ENCODE peak calls at places on chromosome 18, in five cellular contexts. K is HEK293T, R is HepG2, W is H1, J is GM12878. A is an unnamed sample.

GRCh38 chr18:52228158-52228557 is 111.8 kb upstream of the DCC start:
- DNase-seq in J (no peak), R (no peak), W (no peak), K (no peak), A (peak)

GRCh38 chr18:24118750-24119577 is 19.9 kb upstream of the CABYR start:
- DNase-seq in W (peak), K (peak), J (peak), R (peak), A (peak)

GRCh38 chr18:50453014-50453680 is 78.3 kb downstream of the SKA1 start:
- DNase-seq in W (no peak), K (no peak), J (no peak), R (no peak), A (no peak)

GRCh38 chr18:24033644-24034412 is 19.3 kb downstream of the TTC39C start:
- DNase-seq in R (peak), K (no peak), W (no peak), J (no peak), A (no peak)

GRCh38 chr18:21241224-21242131 is 554 bp upstream of the GREB1L start:
- DNase-seq in W (peak), R (no peak), K (peak), J (no peak), A (no peak)

GRCh38 chr18:55346961-55347740 is 240.8 kb downstream of the TCF4 start:
- DNase-seq in W (no peak), R (no peak), K (no peak), J (no peak), A (no peak)

GRCh38 chr18:9613550-9614400 is 584 bp downstream of the PPP4R1 start:
- DNase-seq in W (peak), J (no peak), R (peak), K (peak), A (no peak)

GRCh38 chr18:55097406-55098170 is 138.3 kb upstream of the CCDC68 start:
- DNase-seq in W (no peak), R (no peak), J (no peak), K (peak), A (no peak)

DNA sequence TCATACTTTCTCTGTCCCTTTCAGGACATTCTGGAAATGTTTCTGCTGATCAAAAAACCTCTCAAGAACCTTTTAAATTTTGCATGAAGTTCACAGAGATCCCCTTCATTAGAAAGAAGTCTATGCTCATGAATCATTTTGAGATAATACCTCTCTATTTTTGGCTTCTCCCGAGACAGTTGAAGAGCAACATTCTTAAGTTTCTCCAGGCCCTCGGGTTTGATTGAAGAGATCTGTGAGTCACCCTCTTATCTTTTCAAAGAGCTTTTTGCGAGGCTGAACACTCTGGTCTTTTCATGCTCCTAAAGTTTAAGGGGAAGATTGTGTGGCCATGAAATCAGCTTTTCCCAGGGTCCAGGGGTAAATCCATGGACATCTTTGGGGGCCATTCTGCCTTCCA is 354.2 kb downstream of the FBXO15 start:
- DNase-seq in J (no peak), W (no peak), K (no peak), R (no peak), A (no peak)
- TF ChIP-seq SUZ12 in J (no peak), W (no peak), K (no peak), R (no peak), A (no peak)

DNA sequence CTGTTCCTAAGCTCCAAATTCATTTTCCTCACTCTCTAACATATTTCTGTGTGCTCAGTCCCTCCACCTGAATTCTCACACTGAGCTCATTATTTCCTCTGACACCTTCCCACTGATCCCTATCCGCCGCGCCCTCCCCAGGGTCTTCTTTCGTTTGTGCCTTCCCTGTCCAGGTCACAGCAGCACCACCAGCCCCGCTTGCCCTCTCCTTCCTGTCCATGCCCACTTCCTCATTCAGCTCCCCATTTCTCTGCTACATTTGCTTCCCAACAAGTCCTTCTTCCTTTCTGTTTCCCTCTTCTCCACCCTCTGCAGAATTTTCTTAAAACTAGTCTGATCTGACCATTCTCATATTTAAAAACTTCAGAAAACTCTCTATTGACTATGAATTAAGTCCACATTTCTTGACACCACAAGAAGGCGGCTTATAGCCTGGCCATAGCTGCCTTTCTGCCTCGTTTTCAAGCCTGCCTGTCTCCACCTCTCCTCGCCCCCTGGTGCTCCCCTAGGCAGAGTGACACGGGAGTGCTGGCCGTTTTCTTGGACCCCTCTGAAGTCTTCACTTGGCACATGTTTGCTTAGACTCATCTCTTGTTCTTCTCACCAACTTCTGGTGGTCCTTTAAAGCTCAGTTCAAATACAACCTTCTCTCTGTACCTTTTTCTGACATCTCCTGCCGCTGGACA is 138.7 kb upstream of the BOD1L2 start:
- DNase-seq in R (no peak), K (no peak), W (no peak), J (no peak), A (no peak)
- TF ChIP-seq SUZ12 in R (no peak), K (no peak), W (no peak), J (no peak), A (no peak)

DNA sequence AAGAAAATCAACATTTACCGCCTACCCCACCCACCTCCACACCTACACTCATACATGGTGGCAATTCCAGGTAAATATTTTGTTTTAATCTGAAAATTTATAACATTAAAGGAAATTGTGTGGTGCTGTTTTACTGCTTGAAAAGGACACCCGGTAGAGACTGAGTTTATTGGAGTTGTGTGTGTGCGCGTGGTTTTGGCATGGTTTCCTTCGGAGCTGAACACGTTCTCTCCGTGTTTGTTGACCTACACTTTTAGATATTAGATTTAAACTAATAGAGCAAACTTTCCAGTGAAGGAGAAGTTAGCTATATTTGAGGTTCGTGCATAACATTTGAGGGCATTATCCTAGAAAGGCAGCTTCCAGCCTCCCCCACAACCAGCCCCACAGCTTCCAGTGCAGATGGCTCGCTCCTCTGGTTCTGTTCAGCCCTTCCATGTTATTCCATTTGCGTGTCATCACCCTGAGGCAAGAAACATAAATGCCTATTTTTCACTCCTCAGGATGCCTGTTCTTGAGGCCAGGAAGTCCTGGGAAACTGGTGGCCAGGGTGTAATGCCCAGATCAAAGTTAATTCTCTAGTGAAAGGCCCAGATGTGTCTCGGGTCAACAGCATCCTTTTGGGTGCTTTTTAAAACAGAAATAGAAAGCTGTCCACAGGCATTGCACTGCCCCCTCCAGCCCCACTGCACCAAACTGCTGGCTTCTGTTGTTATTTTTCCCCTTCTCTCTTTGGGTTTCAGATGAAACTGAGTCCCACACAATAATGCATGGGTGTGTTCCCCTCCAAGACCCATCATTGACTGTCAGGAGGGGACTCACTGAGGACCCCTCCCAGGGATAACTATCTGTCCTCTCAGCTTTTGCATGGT is 190.2 kb downstream of the SETBP1 start:
- DNase-seq in J (no peak), K (no peak), W (no peak), R (no peak), A (no peak)
- TF ChIP-seq SUZ12 in J (no peak), K (no peak), W (no peak), R (no peak), A (no peak)

GRCh38 chr18:48787523-48788151 is 163.1 kb downstream of the SMAD7 start:
- DNase-seq in J (no peak), W (no peak), R (no peak), K (no peak), A (no peak)
- TF ChIP-seq SUZ12 in J (no peak), W (no peak), R (no peak), K (no peak), A (no peak)

DNA sequence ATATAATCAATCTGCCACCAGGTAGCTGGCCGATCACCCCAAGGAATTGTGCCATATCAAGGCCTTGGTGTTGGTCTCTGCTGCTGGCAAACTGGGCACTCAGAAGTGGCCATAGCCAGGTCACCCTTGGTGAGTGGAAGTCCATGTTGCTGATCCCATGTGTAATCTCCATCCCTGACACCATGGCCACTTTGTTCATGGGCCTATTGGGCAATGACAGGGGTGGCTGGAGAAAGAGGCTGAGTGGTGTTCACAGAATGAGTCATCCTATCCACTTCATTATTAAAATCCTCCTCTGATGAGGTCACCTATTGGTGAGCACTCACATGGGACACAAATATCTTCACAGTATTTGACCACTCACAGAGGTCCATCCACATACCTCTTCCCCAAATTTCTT is 26.7 kb upstream of the CD226 start:
- DNase-seq in K (no peak), J (no peak), R (peak), W (no peak), A (no peak)
- TF ChIP-seq SUZ12 in K (no peak), J (no peak), R (no peak), W (no peak), A (no peak)